ENCODE peak calls at places on chromosome 11, in ten cellular contexts. One of them, this sample, is unnamed.

GRCh38 chr11:85893378-85893777 is 38.2 kb downstream of the CCDC83 start:
- DNase-seq in uterus: no peak
- DNase-seq in ovary: no peak
- DNase-seq in endothelial cell of umbilical vein: no peak
- DNase-seq in spleen: no peak
- DNase-seq in IMR-90: no peak
- DNase-seq in transverse colon: no peak
- DNase-seq in A549: no peak
- DNase-seq in tibial nerve: no peak
- DNase-seq in thyroid gland: no peak
- DNase-seq in this sample: no peak

GRCh38 chr11:44574620-44575287 is 9.3 kb downstream of the CD82 start:
- DNase-seq in uterus: no peak
- DNase-seq in ovary: no peak
- DNase-seq in endothelial cell of umbilical vein: no peak
- DNase-seq in spleen: peak; percentile 16
- DNase-seq in IMR-90: peak; percentile 98
- DNase-seq in transverse colon: no peak
- DNase-seq in A549: no peak
- DNase-seq in tibial nerve: no peak
- DNase-seq in thyroid gland: no peak
- DNase-seq in this sample: no peak

GRCh38 chr11:81989093-81989492 is 744.6 kb downstream of the FAM181B start:
- DNase-seq in uterus: no peak
- DNase-seq in ovary: no peak
- DNase-seq in endothelial cell of umbilical vein: no peak
- DNase-seq in spleen: no peak
- DNase-seq in IMR-90: no peak
- DNase-seq in transverse colon: no peak
- DNase-seq in A549: no peak
- DNase-seq in tibial nerve: no peak
- DNase-seq in thyroid gland: no peak
- DNase-seq in this sample: no peak

GRCh38 chr11:74540270-74540669 is 46.7 kb upstream of the LIPT2 start:
- DNase-seq in uterus: no peak
- DNase-seq in ovary: no peak
- DNase-seq in endothelial cell of umbilical vein: no peak
- DNase-seq in spleen: no peak
- DNase-seq in IMR-90: no peak
- DNase-seq in transverse colon: no peak
- DNase-seq in A549: no peak
- DNase-seq in tibial nerve: no peak
- DNase-seq in thyroid gland: no peak
- DNase-seq in this sample: no peak

GRCh38 chr11:3867209-3868071 is 12.0 kb downstream of the STIM1 start:
- DNase-seq in uterus: no peak
- DNase-seq in ovary: no peak
- DNase-seq in endothelial cell of umbilical vein: peak; percentile 76
- DNase-seq in spleen: no peak
- DNase-seq in IMR-90: no peak
- DNase-seq in transverse colon: no peak
- DNase-seq in A549: no peak
- DNase-seq in tibial nerve: no peak
- DNase-seq in thyroid gland: peak; percentile 74
- DNase-seq in this sample: peak; percentile 58

GRCh38 chr11:80182906-80183305 is 742.1 kb upstream of the TENM4 start:
- DNase-seq in uterus: no peak
- DNase-seq in ovary: no peak
- DNase-seq in endothelial cell of umbilical vein: no peak
- DNase-seq in spleen: no peak
- DNase-seq in IMR-90: no peak
- DNase-seq in transverse colon: no peak
- DNase-seq in A549: no peak
- DNase-seq in tibial nerve: no peak
- DNase-seq in thyroid gland: no peak
- DNase-seq in this sample: no peak

GRCh38 chr11:33471541-33471940 is 214.4 kb downstream of the HIPK3 start:
- DNase-seq in uterus: no peak
- DNase-seq in ovary: no peak
- DNase-seq in endothelial cell of umbilical vein: no peak
- DNase-seq in spleen: no peak
- DNase-seq in IMR-90: no peak
- DNase-seq in transverse colon: no peak
- DNase-seq in A549: no peak
- DNase-seq in tibial nerve: no peak
- DNase-seq in thyroid gland: no peak
- DNase-seq in this sample: no peak

GRCh38 chr11:102620858-102621561 is 4.1 kb downstream of the MMP20 start:
- DNase-seq in uterus: no peak
- DNase-seq in ovary: peak; percentile 56
- DNase-seq in endothelial cell of umbilical vein: peak; percentile 77
- DNase-seq in spleen: no peak
- DNase-seq in IMR-90: peak; percentile 88
- DNase-seq in transverse colon: no peak
- DNase-seq in A549: no peak
- DNase-seq in tibial nerve: no peak
- DNase-seq in thyroid gland: no peak
- DNase-seq in this sample: no peak

GRCh38 chr11:102377891-102378290 is 30.9 kb downstream of the BIRC2 start:
- DNase-seq in uterus: no peak
- DNase-seq in ovary: no peak
- DNase-seq in endothelial cell of umbilical vein: no peak
- DNase-seq in spleen: no peak
- DNase-seq in IMR-90: no peak
- DNase-seq in transverse colon: no peak
- DNase-seq in A549: no peak
- DNase-seq in tibial nerve: no peak
- DNase-seq in thyroid gland: no peak
- DNase-seq in this sample: no peak

GRCh38 chr11:113577356-113578163 is 102.4 kb upstream of the DRD2 start:
- DNase-seq in uterus: no peak
- DNase-seq in ovary: no peak
- DNase-seq in endothelial cell of umbilical vein: no peak
- DNase-seq in spleen: no peak
- DNase-seq in IMR-90: no peak
- DNase-seq in transverse colon: no peak
- DNase-seq in A549: no peak
- DNase-seq in tibial nerve: no peak
- DNase-seq in thyroid gland: peak; percentile 78
- DNase-seq in this sample: no peak

GRCh38 chr11:12777208-12777874 is 103.1 kb downstream of the TEAD1 start:
- DNase-seq in uterus: no peak
- DNase-seq in ovary: no peak
- DNase-seq in endothelial cell of umbilical vein: no peak
- DNase-seq in spleen: no peak
- DNase-seq in IMR-90: peak; percentile 83
- DNase-seq in transverse colon: no peak
- DNase-seq in A549: no peak
- DNase-seq in tibial nerve: no peak
- DNase-seq in thyroid gland: no peak
- DNase-seq in this sample: no peak

GRCh38 chr11:22976146-22976545 is 115.9 kb upstream of the CCDC179 start:
- DNase-seq in uterus: no peak
- DNase-seq in ovary: no peak
- DNase-seq in endothelial cell of umbilical vein: no peak
- DNase-seq in spleen: no peak
- DNase-seq in IMR-90: peak; percentile 91
- DNase-seq in transverse colon: no peak
- DNase-seq in A549: no peak
- DNase-seq in tibial nerve: no peak
- DNase-seq in thyroid gland: no peak
- DNase-seq in this sample: no peak

GRCh38 chr11:111229604-111230003 is 15.9 kb upstream of the POU2AF2 start:
- DNase-seq in uterus: no peak
- DNase-seq in ovary: no peak
- DNase-seq in endothelial cell of umbilical vein: no peak
- DNase-seq in spleen: no peak
- DNase-seq in IMR-90: no peak
- DNase-seq in transverse colon: no peak
- DNase-seq in A549: no peak
- DNase-seq in tibial nerve: no peak
- DNase-seq in thyroid gland: no peak
- DNase-seq in this sample: no peak

GRCh38 chr11:112614605-112615004 is 346.6 kb upstream of the NCAM1 start:
- DNase-seq in uterus: no peak
- DNase-seq in ovary: no peak
- DNase-seq in endothelial cell of umbilical vein: no peak
- DNase-seq in spleen: no peak
- DNase-seq in IMR-90: no peak
- DNase-seq in transverse colon: no peak
- DNase-seq in A549: no peak
- DNase-seq in tibial nerve: no peak
- DNase-seq in thyroid gland: no peak
- DNase-seq in this sample: no peak

GRCh38 chr11:123292647-123293046 is 97.6 kb upstream of the CLMP start:
- DNase-seq in uterus: no peak
- DNase-seq in ovary: no peak
- DNase-seq in endothelial cell of umbilical vein: no peak
- DNase-seq in spleen: no peak
- DNase-seq in IMR-90: no peak
- DNase-seq in transverse colon: no peak
- DNase-seq in A549: no peak
- DNase-seq in tibial nerve: no peak
- DNase-seq in thyroid gland: no peak
- DNase-seq in this sample: no peak

GRCh38 chr11:83779876-83780275 is 493.7 kb upstream of the CCDC90B start:
- DNase-seq in uterus: no peak
- DNase-seq in ovary: no peak
- DNase-seq in endothelial cell of umbilical vein: no peak
- DNase-seq in spleen: no peak
- DNase-seq in IMR-90: no peak
- DNase-seq in transverse colon: no peak
- DNase-seq in A549: no peak
- DNase-seq in tibial nerve: no peak
- DNase-seq in thyroid gland: no peak
- DNase-seq in this sample: no peak

DNA sequence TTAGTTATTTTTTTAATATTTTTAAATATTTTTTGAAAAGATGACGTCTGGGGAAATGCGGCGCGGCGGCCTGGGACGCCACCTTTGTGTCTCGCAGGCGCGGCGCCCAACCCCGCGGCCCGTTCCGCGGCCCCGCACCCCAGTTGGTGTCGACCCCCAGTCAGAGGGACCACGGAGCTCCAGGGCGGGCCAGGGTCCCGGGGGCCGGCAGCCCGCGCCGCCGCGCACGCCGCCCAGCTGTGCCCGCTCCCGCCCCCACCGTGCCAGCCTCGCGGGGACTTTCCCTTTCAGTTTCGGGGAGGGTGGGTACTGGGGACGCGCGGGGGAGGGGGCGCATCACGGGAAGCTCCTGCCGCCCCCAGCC is 1.6 kb downstream of the CCND1 start:
- DNase-seq in uterus: no peak
- DNase-seq in ovary: no peak
- DNase-seq in endothelial cell of umbilical vein: peak; percentile 12
- DNase-seq in spleen: peak; percentile 90
- DNase-seq in IMR-90: no peak
- DNase-seq in transverse colon: peak; percentile 59
- DNase-seq in A549: no peak
- DNase-seq in tibial nerve: no peak
- DNase-seq in thyroid gland: peak; percentile 56
- DNase-seq in this sample: no peak
- H3K4me3 ChIP-seq in uterus: peak overlapping the region; percentile 49
- H3K4me3 ChIP-seq in ovary: peak overlapping the region; percentile 57
- H3K4me3 ChIP-seq in endothelial cell of umbilical vein: peak overlapping the region; percentile 90
- H3K4me3 ChIP-seq in spleen: peak overlapping the region; percentile 68
- H3K4me3 ChIP-seq in IMR-90: peak overlapping the region; percentile 98
- H3K4me3 ChIP-seq in transverse colon: peak overlapping the region; percentile 71
- H3K4me3 ChIP-seq in A549: peak overlapping the region; percentile 91
- H3K4me3 ChIP-seq in tibial nerve: peak overlapping the region; percentile 59
- H3K4me3 ChIP-seq in thyroid gland: peak overlapping the region; percentile 69
- H3K4me3 ChIP-seq in this sample: peak overlapping the region; percentile 76

DNA sequence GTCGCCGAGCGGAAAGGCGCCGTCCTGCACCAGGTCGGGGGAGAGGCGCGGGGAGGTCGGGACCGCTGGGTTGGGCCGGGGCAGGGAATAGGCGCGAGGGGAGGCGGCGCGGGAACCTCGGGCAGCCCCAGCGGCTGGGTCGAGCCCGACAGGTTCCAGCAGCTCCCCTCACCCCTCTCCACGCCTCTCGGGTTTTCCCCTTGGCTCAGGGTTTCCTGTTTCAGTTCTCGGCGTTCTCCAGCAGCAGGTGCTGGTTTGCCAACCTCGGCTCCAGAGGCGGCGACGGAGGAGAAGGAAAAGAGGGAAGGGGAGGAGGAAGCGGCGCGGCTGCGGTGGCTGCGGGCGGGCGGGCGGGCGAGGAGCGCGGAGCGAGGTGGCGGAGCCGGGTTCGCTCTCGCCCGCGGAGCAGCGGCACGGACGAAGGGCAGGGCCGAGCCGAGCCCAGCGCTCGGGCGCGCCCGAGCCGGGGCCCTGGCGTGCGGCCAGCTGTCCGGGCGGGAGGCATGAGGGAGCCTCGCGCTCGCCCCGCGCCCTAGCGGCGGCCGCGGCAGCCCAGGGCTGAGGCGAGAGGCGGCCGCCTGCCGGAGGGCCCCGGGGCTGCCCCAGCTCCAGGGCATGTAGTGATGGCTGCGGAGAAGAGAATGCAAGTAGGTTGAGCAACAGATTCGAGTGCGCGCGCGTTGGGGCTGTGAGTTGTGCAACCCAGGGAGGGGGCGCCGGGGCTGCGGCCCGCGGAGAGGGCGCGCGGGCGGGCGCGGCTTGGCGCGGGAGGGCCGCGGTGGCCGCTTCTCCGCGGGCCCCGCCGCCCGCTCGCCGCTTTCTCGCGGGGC is at the start of gene ZC3H12C:
- DNase-seq in uterus: peak; percentile 83
- DNase-seq in ovary: peak; percentile 88
- DNase-seq in endothelial cell of umbilical vein: peak; percentile 89
- DNase-seq in spleen: peak; percentile 87
- DNase-seq in IMR-90: peak; percentile 90
- DNase-seq in transverse colon: peak; percentile 89
- DNase-seq in A549: peak; percentile 47
- DNase-seq in tibial nerve: peak; percentile 68
- DNase-seq in thyroid gland: peak; percentile 93
- DNase-seq in this sample: peak; percentile 84
- TF ChIP-seq POLR2A in uterus: peak; percentile 67
- TF ChIP-seq POLR2A in ovary: peak; percentile 72
- TF ChIP-seq POLR2A in endothelial cell of umbilical vein: peak; percentile 32
- TF ChIP-seq POLR2A in spleen: no peak
- TF ChIP-seq POLR2A in IMR-90: peak; percentile 80
- TF ChIP-seq POLR2A in transverse colon: peak; percentile 68
- TF ChIP-seq POLR2A in A549: peak; percentile 30
- TF ChIP-seq POLR2A in tibial nerve: peak; percentile 86
- TF ChIP-seq POLR2A in thyroid gland: peak; percentile 76
- TF ChIP-seq POLR2A in this sample: peak; percentile 63

GRCh38 chr11:7364660-7365059 is 113.0 kb downstream of the SYT9 start:
- DNase-seq in uterus: no peak
- DNase-seq in ovary: no peak
- DNase-seq in endothelial cell of umbilical vein: no peak
- DNase-seq in spleen: no peak
- DNase-seq in IMR-90: no peak
- DNase-seq in transverse colon: no peak
- DNase-seq in A549: no peak
- DNase-seq in tibial nerve: no peak
- DNase-seq in thyroid gland: no peak
- DNase-seq in this sample: no peak
- H3K4me3 ChIP-seq in uterus: no peak overlapping the region
- H3K4me3 ChIP-seq in ovary: no peak overlapping the region
- H3K4me3 ChIP-seq in endothelial cell of umbilical vein: no peak overlapping the region
- H3K4me3 ChIP-seq in spleen: no peak overlapping the region
- H3K4me3 ChIP-seq in IMR-90: no peak overlapping the region
- H3K4me3 ChIP-seq in transverse colon: no peak overlapping the region
- H3K4me3 ChIP-seq in A549: no peak overlapping the region
- H3K4me3 ChIP-seq in tibial nerve: no peak overlapping the region
- H3K4me3 ChIP-seq in thyroid gland: no peak overlapping the region
- H3K4me3 ChIP-seq in this sample: no peak overlapping the region

GRCh38 chr11:8127442-8127841 is 41.4 kb downstream of the RIC3 start:
- DNase-seq in uterus: no peak
- DNase-seq in ovary: no peak
- DNase-seq in endothelial cell of umbilical vein: no peak
- DNase-seq in spleen: no peak
- DNase-seq in IMR-90: no peak
- DNase-seq in transverse colon: no peak
- DNase-seq in A549: no peak
- DNase-seq in tibial nerve: no peak
- DNase-seq in thyroid gland: no peak
- DNase-seq in this sample: no peak
- TF ChIP-seq POLR2A in uterus: no peak
- TF ChIP-seq POLR2A in ovary: no peak
- TF ChIP-seq POLR2A in endothelial cell of umbilical vein: no peak
- TF ChIP-seq POLR2A in spleen: no peak
- TF ChIP-seq POLR2A in IMR-90: no peak
- TF ChIP-seq POLR2A in transverse colon: no peak
- TF ChIP-seq POLR2A in A549: no peak
- TF ChIP-seq POLR2A in tibial nerve: no peak
- TF ChIP-seq POLR2A in thyroid gland: no peak
- TF ChIP-seq POLR2A in this sample: no peak

This sample was measured in gastrocnemius medialis.